ENCODE peak calls at places on chromosomes 4 and X, in eight cellular contexts. J, P, X, K, A, G, V and H are unnamed samples.

GRCh38 chrX:10071451-10072163 is 85.2 kb upstream of the CLCN4 start:
- DNase-seq in J (no peak), P (peak), G (no peak), K (no peak), X (no peak), V (no peak), A (peak), H (no peak)

GRCh38 chr4:6221851-6222760 is 21.8 kb upstream of the JAKMIP1 start:
- DNase-seq in G (no peak), A (peak), P (peak), V (peak), X (peak), K (no peak), J (peak), H (no peak)

GRCh38 chrX:13955975-13956374 is 73.7 kb downstream of the GEMIN8 start:
- DNase-seq in P (no peak), K (no peak), X (no peak), A (no peak), J (no peak), G (no peak), V (no peak), H (no peak)

GRCh38 chr4:8915201-8916200 is 43.9 kb upstream of the HMX1 start:
- DNase-seq in G (peak), J (peak), X (peak), P (no peak), K (peak), V (no peak), A (peak), H (no peak)

GRCh38 chr4:85055558-85055957 is 89.1 kb upstream of the WDFY3 start:
- DNase-seq in X (no peak), A (no peak), K (no peak), V (no peak), J (no peak), G (no peak), P (no peak), H (no peak)

GRCh38 chrX:71671043-71671829 is 3.9 kb downstream of the LOC101059915 start:
- DNase-seq in K (no peak), P (no peak), A (no peak), V (no peak), J (no peak), G (no peak), X (no peak), H (no peak)

GRCh38 chr4:112952301-112952700 is 97.2 kb upstream of the ANK2 start:
- DNase-seq in X (no peak), K (no peak), J (no peak), G (no peak), P (no peak), A (no peak), V (no peak), H (no peak)

GRCh38 chrX:155967653-155968052 is 29.8 kb upstream of the IL9R start:
- DNase-seq in V (no peak), G (no peak), P (no peak), J (no peak), A (no peak), K (no peak), X (no peak), H (no peak)

GRCh38 chrX:46488712-46489111 is 56.5 kb downstream of the ZNF674 start:
- DNase-seq in P (no peak), J (no peak), X (no peak), G (no peak), K (no peak), V (no peak), A (no peak), H (no peak)

GRCh38 chr4:93184093-93184492 is 644.5 kb upstream of the ATOH1 start:
- DNase-seq in X (no peak), V (no peak), A (no peak), J (no peak), P (no peak), K (no peak), G (no peak), H (no peak)

GRCh38 chrX:1466971-1467561 is 14.4 kb upstream of the ASMTL start:
- DNase-seq in J (peak), X (peak), P (no peak), V (no peak), A (no peak), G (no peak), K (peak), H (no peak)

GRCh38 chr4:149166886-149167285 is 648.8 kb downstream of the IQCM start:
- DNase-seq in P (no peak), J (no peak), A (no peak), X (no peak), G (no peak), K (no peak), V (no peak), H (no peak)

GRCh38 chr4:103718993-103719319 is 829 bp downstream of the TACR3 start:
- DNase-seq in V (no peak), K (no peak), X (no peak), P (peak), J (no peak), G (no peak), A (no peak), H (no peak)

GRCh38 chr4:101355767-101356702 is 8.7 kb upstream of the PPP3CA start:
- DNase-seq in P (peak), J (no peak), V (no peak), G (no peak), K (no peak), X (no peak), A (no peak), H (no peak)

GRCh38 chr4:66300336-66300934 is 630.1 kb upstream of the EPHA5 start:
- DNase-seq in K (no peak), P (peak), A (no peak), J (no peak), V (no peak), G (no peak), X (no peak), H (no peak)

GRCh38 chr4:151603377-151603776 is 157.4 kb downstream of the GATB start:
- DNase-seq in V (no peak), J (no peak), A (no peak), K (no peak), G (no peak), X (no peak), P (no peak), H (no peak)

GRCh38 chr4:151606061-151606460 is 154.7 kb downstream of the GATB start:
- DNase-seq in K (no peak), G (no peak), X (no peak), P (no peak), A (no peak), V (no peak), J (no peak), H (no peak)

GRCh38 chr4:151600432-151600831 is 160.4 kb downstream of the GATB start:
- DNase-seq in V (no peak), X (no peak), J (no peak), G (no peak), A (no peak), P (no peak), K (no peak), H (no peak)

GRCh38 chr4:151605215-151605614 is 155.6 kb downstream of the GATB start:
- DNase-seq in K (no peak), J (no peak), P (no peak), V (no peak), G (no peak), X (no peak), A (no peak), H (no peak)

GRCh38 chr4:151604238-151604637 is 156.6 kb downstream of the GATB start:
- DNase-seq in A (no peak), G (no peak), J (no peak), P (peak), K (no peak), V (no peak), X (no peak), H (no peak)
- TF ChIP-seq CTCF in A (peak), G (peak), J (peak), P (peak), K (peak), V (peak), X (peak), H (peak)

GRCh38 chrX:153647461-153648357 is 706 bp downstream of the DUSP9 start:
- DNase-seq in K (no peak), G (peak), X (no peak), V (no peak), J (no peak), A (no peak), P (no peak), H (no peak)

GRCh38 chrX:153650959-153651358 is 4.0 kb downstream of the DUSP9 start:
- DNase-seq in J (no peak), G (no peak), A (no peak), X (no peak), K (no peak), P (no peak), V (no peak), H (no peak)

GRCh38 chrX:153648358-153649177 is 1.6 kb downstream of the DUSP9 start:
- DNase-seq in P (no peak), G (no peak), K (no peak), X (no peak), V (no peak), A (no peak), J (no peak), H (no peak)

GRCh38 chrX:153649915-153650782 is 3.1 kb downstream of the DUSP9 start:
- DNase-seq in J (no peak), G (peak), X (no peak), P (no peak), A (no peak), K (no peak), V (no peak), H (no peak)

GRCh38 chrX:153649178-153649914 is 2.3 kb downstream of the DUSP9 start:
- DNase-seq in J (no peak), G (peak), X (no peak), K (no peak), V (no peak), P (no peak), A (no peak), H (peak)
- TF ChIP-seq CTCF in J (peak), G (no peak), X (no peak), K (peak), V (peak), P (no peak), A (peak), H (peak)

GRCh38 chrX:15911729-15912550 is 57.3 kb upstream of the AP1S2 start:
- DNase-seq in J (no peak), A (no peak), K (no peak), V (no peak), P (peak), X (no peak), G (no peak), H (no peak)
- TF ChIP-seq CTCF in J (no peak), A (no peak), K (no peak), V (no peak), P (no peak), X (no peak), G (no peak), H (no peak)

DNA sequence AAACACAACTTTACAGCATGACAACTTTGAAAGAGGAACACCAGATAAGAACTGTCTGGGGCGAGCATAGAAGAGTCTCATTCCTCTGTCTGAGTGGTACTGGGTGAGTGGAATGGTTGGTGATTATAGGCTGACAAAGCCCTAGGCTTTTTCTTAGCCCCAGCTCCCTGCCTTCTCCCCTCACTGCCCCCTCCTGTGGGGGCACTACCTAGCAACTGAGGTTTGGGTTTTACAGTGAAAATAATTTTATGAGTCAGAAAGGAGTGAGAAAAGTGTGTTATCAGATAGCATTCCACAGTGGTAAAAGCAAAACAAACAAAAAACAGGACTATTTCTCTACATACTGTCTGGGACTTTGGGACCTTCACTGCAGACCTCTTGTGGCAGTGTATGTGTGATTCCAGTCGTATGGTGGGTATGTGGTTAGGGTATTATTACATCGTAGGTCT is 10.5 kb upstream of the TMEM165 start:
- DNase-seq in V (no peak), K (no peak), A (no peak), J (no peak), G (no peak), X (no peak), P (no peak), H (no peak)
- TF ChIP-seq CTCF in V (no peak), K (no peak), A (no peak), J (no peak), G (no peak), X (no peak), P (no peak), H (no peak)